ENCODE peak calls at places on chromosomes 16 and 17, in ten cellular contexts. T is esophagus squamous epithelium, X is A549, H is testis, G is gastrocnemius medialis, B is endothelial cell of umbilical vein, O is breast epithelium, A is suprapubic skin, P is stomach, F is HCT116. J is an unnamed sample. For H3K4me1, the result is how much of the 10 kb centered on the place peaks cover.

GRCh38 chr16:1830213-1830612 is 3.2 kb downstream of the FAHD1 start:
- DNase-seq in T (no peak), X (no peak), H (no peak), G (no peak), B (no peak), O (no peak), A (no peak), P (peak), F (no peak), J (no peak)

GRCh38 chr16:89711601-89712475 is 8.9 kb downstream of the VPS9D1 start:
- DNase-seq in T (no peak), X (peak), H (peak), G (no peak), B (peak), O (no peak), A (no peak), P (peak), F (peak), J (no peak)

GRCh38 chr16:123971-124370 is 14.5 kb downstream of the NPRL3 start:
- DNase-seq in T (no peak), X (no peak), H (no peak), G (no peak), B (no peak), O (no peak), A (no peak), P (no peak), F (no peak), J (no peak)

GRCh38 chr16:81996664-81997529 is 14.4 kb downstream of the SDR42E1 start:
- DNase-seq in T (no peak), X (peak), H (no peak), G (no peak), B (peak), O (no peak), A (no peak), P (no peak), F (peak), J (no peak)

GRCh38 chr16:2603165-2604015 is 65.6 kb downstream of the PDPK1 start:
- DNase-seq in T (peak), X (peak), H (peak), G (peak), B (peak), O (peak), A (peak), P (peak), F (peak), J (peak)

GRCh38 chr17:44389723-44390202 is 314 bp upstream of the ITGA2B start:
- DNase-seq in T (no peak), X (no peak), H (no peak), G (no peak), B (no peak), O (no peak), A (no peak), P (no peak), F (no peak), J (no peak)

GRCh38 chr17:17186551-17187505 is 19.3 kb downstream of the PLD6 start:
- DNase-seq in T (no peak), X (no peak), H (no peak), G (no peak), B (no peak), O (no peak), A (no peak), P (no peak), F (no peak), J (no peak)

GRCh38 chr17:65987988-65988387 is 203.9 kb downstream of the CEP112 start:
- DNase-seq in T (no peak), X (peak), H (no peak), G (no peak), B (peak), O (no peak), A (no peak), P (no peak), F (peak), J (no peak)

GRCh38 chr17:77541995-77542394 is 401.2 kb downstream of the SEC14L1 start:
- DNase-seq in T (no peak), X (no peak), H (no peak), G (no peak), B (no peak), O (no peak), A (no peak), P (no peak), F (no peak), J (no peak)

GRCh38 chr16:11585460-11586374 is 1.0 kb downstream of the LITAF start:
- DNase-seq in T (no peak), X (peak), H (peak), G (peak), B (no peak), O (no peak), A (peak), P (peak), F (no peak), J (no peak)

GRCh38 chr17:6066183-6066948 is 3.8 kb upstream of the WSCD1 start:
- DNase-seq in T (no peak), X (peak), H (no peak), G (no peak), B (no peak), O (no peak), A (no peak), P (no peak), F (no peak), J (no peak)

GRCh38 chr16:610513-611381 is 20.0 kb upstream of the WFIKKN1 start:
- DNase-seq in T (no peak), X (no peak), H (peak), G (peak), B (no peak), O (no peak), A (no peak), P (peak), F (no peak), J (peak)

GRCh38 chr17:42131971-42132370 is 9.4 kb downstream of the HSPB9 start:
- DNase-seq in T (no peak), X (no peak), H (no peak), G (no peak), B (peak), O (no peak), A (no peak), P (no peak), F (no peak), J (no peak)

GRCh38 chr16:24609740-24610420 is 70.5 kb downstream of the RBBP6 start:
- DNase-seq in T (no peak), X (no peak), H (peak), G (no peak), B (peak), O (peak), A (peak), P (peak), F (no peak), J (peak)

GRCh38 chr16:20611350-20611902 is 35.3 kb upstream of the ACSM2B start:
- DNase-seq in T (no peak), X (no peak), H (no peak), G (peak), B (no peak), O (no peak), A (no peak), P (peak), F (no peak), J (no peak)
- TF ChIP-seq POLR2A in T (no peak), X (no peak), H (no peak), G (no peak), B (no peak), O (no peak), A (no peak), P (no peak), F (no peak), J (no peak)

GRCh38 chr17:7484964-7485377 is 805 bp downstream of the POLR2A start:
- DNase-seq in T (no peak), X (no peak), H (no peak), G (no peak), B (no peak), O (no peak), A (no peak), P (no peak), F (no peak), J (no peak)
- H3K4me1 ChIP-seq in T (under half), X (under half), H (under half), G (under half), B (under half), O (under half), A (half or more), P (half or more), F (under half), J (under half)

DNA sequence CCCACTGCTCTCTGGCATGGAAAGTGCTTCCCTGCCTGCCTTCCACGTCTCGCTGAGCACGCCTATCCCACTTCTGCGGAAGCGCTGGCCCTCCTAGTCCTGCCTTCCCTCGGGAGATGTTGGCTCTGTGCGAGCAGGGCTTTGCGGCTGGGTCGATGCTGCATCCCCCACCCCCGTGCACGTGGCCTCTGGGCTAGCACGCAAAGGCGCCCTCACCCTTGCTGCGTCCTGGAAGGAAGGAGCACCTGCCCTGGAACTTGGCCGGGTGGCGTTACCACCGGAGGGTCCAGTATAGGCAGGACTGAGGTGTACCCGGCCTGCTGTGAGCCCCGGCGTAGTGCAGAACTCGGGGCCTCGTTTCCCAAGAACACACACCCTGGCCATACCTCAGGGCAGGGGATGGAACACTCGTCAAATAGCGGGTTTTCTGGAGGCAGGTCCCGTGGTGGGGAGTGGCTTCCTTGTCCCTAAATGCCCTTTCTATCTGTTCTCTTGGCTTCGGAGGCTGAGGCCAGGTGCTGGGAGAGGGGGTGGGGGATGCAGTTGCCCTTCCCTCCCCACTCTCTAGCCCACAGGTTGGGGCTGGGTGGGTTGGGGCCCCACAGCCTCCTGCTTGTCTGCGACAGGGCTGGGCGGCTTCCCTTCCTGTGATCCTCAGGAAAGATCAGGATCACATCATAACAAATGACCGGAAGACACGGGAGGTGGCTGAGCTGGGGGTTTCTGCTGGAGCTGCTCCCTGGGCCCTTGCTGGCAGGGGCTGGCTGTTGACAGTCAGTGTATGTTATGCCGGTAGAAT is 17.4 kb downstream of the BAIAP2 start:
- DNase-seq in T (no peak), X (no peak), H (no peak), G (no peak), B (peak), O (no peak), A (no peak), P (no peak), F (no peak), J (no peak)
- TF ChIP-seq POLR2A in T (no peak), X (no peak), H (no peak), G (no peak), B (no peak), O (no peak), A (no peak), P (no peak), F (no peak), J (no peak)

GRCh38 chr17:40951011-40951622 is 13.7 kb upstream of the KRT23 start:
- DNase-seq in T (no peak), X (no peak), H (no peak), G (no peak), B (no peak), O (no peak), A (no peak), P (no peak), F (peak), J (no peak)
- H3K4me1 ChIP-seq in T (under half), X (under half), H (under half), G (under half), B (under half), O (under half), A (under half), P (under half), F (half or more), J (under half)

DNA sequence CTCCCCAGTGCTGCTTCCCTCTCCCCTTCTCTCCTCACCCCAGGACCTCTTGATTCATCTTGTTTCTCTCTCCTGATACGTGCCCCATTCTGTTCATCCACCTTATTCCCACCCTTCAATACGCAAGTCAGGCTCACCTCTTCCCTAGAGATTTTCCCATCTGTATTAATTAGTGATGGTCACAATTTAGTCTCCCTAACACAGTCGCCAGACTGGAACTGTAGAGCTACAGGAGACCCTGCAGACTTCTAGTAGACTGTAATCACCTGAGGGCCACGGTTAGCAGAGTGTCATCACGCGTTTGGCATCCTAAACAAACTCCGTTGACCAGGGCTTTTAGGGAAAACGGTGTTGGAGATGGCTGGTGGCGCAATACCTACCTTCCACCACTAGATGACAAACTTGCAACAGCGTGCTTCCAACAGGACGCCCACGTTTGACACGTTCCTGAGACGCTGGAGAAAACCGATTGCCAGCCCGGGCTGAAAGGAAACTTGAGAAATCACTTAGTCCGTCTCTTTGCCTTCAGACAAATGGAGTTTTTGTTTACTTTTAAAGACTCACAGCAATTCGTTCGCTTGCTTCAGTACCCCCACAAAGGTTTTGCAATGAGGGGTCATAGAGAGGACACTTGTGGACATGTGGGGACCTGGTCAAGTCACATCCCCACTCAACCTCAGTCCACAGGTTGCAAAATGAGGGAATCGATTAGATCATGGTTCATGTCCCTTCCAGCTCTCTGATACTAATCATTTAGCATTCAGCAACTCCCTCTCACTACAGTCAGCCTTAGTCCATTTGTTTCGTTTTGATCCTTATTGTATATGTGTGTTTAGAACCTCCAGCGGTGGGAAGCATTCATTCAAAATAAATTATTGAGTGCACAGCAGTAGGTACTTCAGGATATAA is 20.6 kb downstream of the MYL4 start:
- DNase-seq in T (no peak), X (peak), H (peak), G (peak), B (peak), O (peak), A (peak), P (peak), F (peak), J (peak)
- TF ChIP-seq POLR2A in T (no peak), X (no peak), H (no peak), G (no peak), B (peak), O (no peak), A (no peak), P (no peak), F (no peak), J (no peak)

DNA sequence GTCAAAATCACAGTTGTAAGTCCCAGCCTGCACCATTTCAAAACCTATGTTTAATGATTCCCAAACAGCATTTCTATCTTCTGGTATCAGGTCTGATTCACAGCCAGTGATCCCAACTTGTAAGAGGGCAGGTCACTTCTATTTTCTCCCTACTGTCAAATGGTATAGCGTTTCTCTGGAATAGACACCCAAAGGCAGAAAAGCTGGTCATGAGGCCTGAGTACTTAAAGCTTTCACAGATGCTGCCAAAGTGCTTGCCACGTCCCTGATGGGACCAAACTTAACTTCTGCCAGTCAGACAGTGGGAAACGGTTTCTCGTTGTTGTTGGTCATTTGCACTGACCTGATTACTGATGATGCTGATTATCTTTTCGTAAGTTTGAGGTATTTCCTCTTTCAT is 43.4 kb downstream of the CYTH1 start:
- DNase-seq in T (no peak), X (no peak), H (no peak), G (no peak), B (no peak), O (no peak), A (no peak), P (no peak), F (no peak), J (no peak)
- H3K4me1 ChIP-seq in T (under half), X (under half), H (under half), G (half or more), B (under half), O (under half), A (half or more), P (half or more), F (under half), J (under half)

GRCh38 chr16:69165584-69165983 is 21.4 kb upstream of the SNTB2 start:
- DNase-seq in T (no peak), X (no peak), H (no peak), G (no peak), B (no peak), O (no peak), A (no peak), P (no peak), F (no peak), J (no peak)
- TF ChIP-seq POLR2A in T (no peak), X (no peak), H (no peak), G (no peak), B (no peak), O (no peak), A (no peak), P (no peak), F (no peak), J (no peak)

GRCh38 chr17:3890893-3891219 is 2.0 kb downstream of the CAMKK1 start:
- DNase-seq in T (no peak), X (no peak), H (no peak), G (no peak), B (no peak), O (no peak), A (no peak), P (no peak), F (no peak), J (no peak)
- H3K4me1 ChIP-seq in T (half or more), X (half or more), H (half or more), G (under half), B (half or more), O (under half), A (half or more), P (half or more), F (half or more), J (under half)